ENCODE peak calls at places on chromosomes 1 and 21, in five cellular contexts. O is hepatocyte, G is epithelial cell of esophagus, T is endothelial cell, W is B cell. V is an unnamed sample.

GRCh38 chr1:48937732-48938131 is 161.0 kb upstream of the BEND5 start:
- DNase-seq in O (no peak), G (no peak), T (no peak), W (no peak), V (no peak)

GRCh38 chr1:207302618-207303408 is 18.7 kb upstream of the CD55 start:
- DNase-seq in O (no peak), G (peak), T (no peak), W (no peak), V (no peak)

GRCh38 chr1:181129771-181130606 is 41.5 kb downstream of the IER5 start:
- DNase-seq in O (no peak), G (no peak), T (no peak), W (no peak), V (no peak)

GRCh38 chr1:241485145-241485544 is 34.4 kb downstream of the FH start:
- DNase-seq in O (no peak), G (no peak), T (no peak), W (no peak), V (no peak)

GRCh38 chr1:21509351-21510112 is at the start of gene ALPL:
- DNase-seq in O (no peak), G (no peak), T (no peak), W (no peak), V (no peak)

GRCh38 chr21:29521872-29522271 is 223.2 kb downstream of the BACH1 start:
- DNase-seq in O (no peak), G (no peak), T (no peak), W (no peak), V (no peak)

GRCh38 chr1:198318092-198318491 is 161.3 kb downstream of the NEK7 start:
- DNase-seq in O (no peak), G (no peak), T (no peak), W (no peak), V (no peak)

GRCh38 chr1:154344977-154345837 is 19.9 kb downstream of the ATP8B2 start:
- DNase-seq in O (peak), G (peak), T (peak), W (no peak), V (peak)

GRCh38 chr1:222996307-222996983 is 146.6 kb downstream of the TLR5 start:
- DNase-seq in O (no peak), G (no peak), T (no peak), W (no peak), V (no peak)

GRCh38 chr1:209805341-209805781 is 581 bp downstream of the IRF6 start:
- DNase-seq in O (peak), G (no peak), T (peak), W (no peak), V (no peak)

GRCh38 chr1:77975907-77976306 is 3.0 kb downstream of the FUBP1 start:
- DNase-seq in O (no peak), G (no peak), T (no peak), W (no peak), V (no peak)

GRCh38 chr21:42988234-42988965 is 14.0 kb downstream of the PKNOX1 start:
- DNase-seq in O (no peak), G (no peak), T (no peak), W (no peak), V (no peak)

GRCh38 chr1:218209351-218209861 is 75.7 kb upstream of the RRP15 start:
- DNase-seq in O (no peak), G (peak), T (no peak), W (no peak), V (no peak)

GRCh38 chr1:59747469-59748014 is 67.2 kb upstream of the HOOK1 start:
- DNase-seq in O (no peak), G (no peak), T (no peak), W (no peak), V (no peak)

GRCh38 chr1:154664331-154664730 is 56.3 kb upstream of the ADAR start:
- DNase-seq in O (no peak), G (no peak), T (no peak), W (no peak), V (no peak)

GRCh38 chr1:64471724-64472276 is 1.9 kb downstream of the CACHD1 start:
- DNase-seq in O (peak), G (peak), T (no peak), W (no peak), V (no peak)

GRCh38 chr1:224719716-224720115 is 103.6 kb downstream of the CNIH3 start:
- DNase-seq in O (no peak), G (no peak), T (no peak), W (no peak), V (no peak)

GRCh38 chr1:145987926-145988325 is 8.5 kb downstream of the TXNIP start:
- DNase-seq in O (no peak), G (no peak), T (no peak), W (no peak), V (no peak)

GRCh38 chr1:160814316-160814715 is 18.3 kb downstream of the LY9 start:
- DNase-seq in O (no peak), G (no peak), T (no peak), W (no peak), V (no peak)

GRCh38 chr21:26686278-26686677 is 113.2 kb upstream of the CYYR1 start:
- DNase-seq in O (no peak), G (peak), T (no peak), W (no peak), V (no peak)

GRCh38 chr1:226973898-226974543 is 33.9 kb downstream of the COQ8A start:
- DNase-seq in O (peak), G (peak), T (no peak), W (no peak), V (no peak)

GRCh38 chr1:186887198-186887597 is 58.4 kb downstream of the PLA2G4A start:
- DNase-seq in O (no peak), G (peak), T (no peak), W (no peak), V (no peak)

GRCh38 chr1:1433804-1434130 is 1.7 kb upstream of the VWA1 start:
- DNase-seq in O (peak), G (peak), T (no peak), W (no peak), V (peak)

GRCh38 chr1:201482755-201483154 is 13.8 kb upstream of the PHLDA3 start:
- DNase-seq in O (no peak), G (no peak), T (no peak), W (no peak), V (no peak)

GRCh38 chr1:46506470-46507219 is 17.0 kb downstream of the DMBX1 start:
- DNase-seq in O (no peak), G (peak), T (no peak), W (no peak), V (no peak)

GRCh38 chr21:45405271-45405818 is 380 bp downstream of the COL18A1 start:
- DNase-seq in O (peak), G (no peak), T (peak), W (no peak), V (no peak)

GRCh38 chr1:62333431-62333830 is 14.2 kb upstream of the KANK4 start:
- DNase-seq in O (no peak), G (peak), T (no peak), W (no peak), V (no peak)

GRCh38 chr1:244053831-244054230 is 2.7 kb downstream of the ZBTB18 start:
- DNase-seq in O (no peak), G (no peak), T (no peak), W (no peak), V (no peak)

GRCh38 chr1:216855810-216856209 is 132.6 kb upstream of the ESRRG start:
- DNase-seq in O (no peak), G (no peak), T (no peak), W (no peak), V (no peak)

GRCh38 chr1:228334226-228334935 is 72.3 kb downstream of the TRIM11 start:
- DNase-seq in O (no peak), G (no peak), T (no peak), W (peak), V (peak)

GRCh38 chr21:45128613-45129226 is 54.3 kb downstream of the ADARB1 start:
- DNase-seq in O (peak), G (peak), T (peak), W (peak), V (peak)

GRCh38 chr1:14303011-14303410 is 295.5 kb upstream of the KAZN start:
- DNase-seq in O (no peak), G (no peak), T (no peak), W (no peak), V (no peak)

GRCh38 chr1:158177705-158178450 is 2.8 kb upstream of the CD1D start:
- DNase-seq in O (peak), G (peak), T (peak), W (peak), V (peak)

GRCh38 chr1:66330711-66331110 is 203.2 kb upstream of the SGIP1 start:
- DNase-seq in O (no peak), G (no peak), T (no peak), W (peak), V (no peak)

GRCh38 chr1:66334311-66334710 is 199.6 kb upstream of the SGIP1 start:
- DNase-seq in O (no peak), G (no peak), T (no peak), W (no peak), V (no peak)

GRCh38 chr1:66331641-66332523 is 202.1 kb upstream of the SGIP1 start:
- DNase-seq in O (peak), G (peak), T (peak), W (peak), V (peak)

GRCh38 chr1:66333463-66334232 is 200.3 kb upstream of the SGIP1 start:
- DNase-seq in O (no peak), G (no peak), T (no peak), W (peak), V (no peak)

DNA sequence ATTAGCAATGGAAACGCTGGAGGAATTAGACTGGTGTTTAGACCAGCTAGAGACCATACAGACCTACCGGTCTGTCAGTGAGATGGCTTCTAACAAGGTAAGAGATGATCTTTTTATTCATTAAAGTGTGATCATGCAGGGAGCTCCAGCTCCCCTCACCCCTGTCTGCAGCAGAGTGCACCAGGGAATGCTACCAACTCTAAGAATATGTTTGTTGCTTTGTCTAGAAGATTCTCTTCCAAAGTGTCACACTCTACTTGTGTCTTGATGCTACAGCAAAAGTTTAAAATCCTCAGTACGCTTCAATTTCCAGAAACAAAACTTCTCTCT is 201.5 kb upstream of the SGIP1 start:
- DNase-seq in O (no peak), G (no peak), T (no peak), W (no peak), V (no peak)
- TF ChIP-seq CTCF in O (no peak), G (no peak), T (no peak), W (no peak), V (no peak)

GRCh38 chr1:94440088-94440487 is 21.9 kb downstream of the ABCD3 start:
- DNase-seq in O (no peak), G (no peak), T (no peak), W (no peak), V (no peak)
- TF ChIP-seq CTCF in O (peak), G (no peak), T (peak), W (no peak), V (peak)

GRCh38 chr1:95551201-95551600 is 317.2 kb downstream of the RWDD3 start:
- DNase-seq in O (no peak), G (no peak), T (no peak), W (no peak), V (no peak)
- TF ChIP-seq CTCF in O (no peak), G (no peak), T (no peak), W (no peak), V (no peak)

GRCh38 chr1:212315907-212316306 is 30.7 kb downstream of the PPP2R5A start:
- DNase-seq in O (no peak), G (peak), T (peak), W (no peak), V (no peak)
- TF ChIP-seq CTCF in O (peak), G (peak), T (no peak), W (no peak), V (no peak)

DNA sequence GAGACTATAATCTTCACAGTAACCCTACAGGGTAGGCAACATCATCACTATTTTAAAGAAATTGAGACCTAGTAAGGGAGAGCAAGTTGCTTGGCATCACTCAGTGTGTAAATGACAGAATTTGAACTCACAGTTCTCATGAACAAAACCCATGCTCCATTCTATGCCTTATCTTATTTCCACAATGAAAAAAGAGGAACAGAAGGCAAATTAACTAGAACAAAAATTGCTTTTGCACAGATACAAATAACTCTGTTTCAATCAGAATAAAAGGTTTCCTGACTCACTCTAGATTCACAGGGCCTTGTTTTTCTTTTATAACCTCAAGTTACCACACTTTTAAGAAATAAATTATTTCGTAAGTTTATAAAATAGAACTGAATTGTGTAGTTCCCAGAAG is 90.1 kb downstream of the UCHL5 start:
- DNase-seq in O (no peak), G (no peak), T (no peak), W (no peak), V (no peak)
- TF ChIP-seq CTCF in O (no peak), G (no peak), T (no peak), W (no peak), V (no peak)

GRCh38 chr1:28895896-28896608 is 18.3 kb upstream of the EPB41 start:
- DNase-seq in O (no peak), G (no peak), T (no peak), W (no peak), V (no peak)

GRCh38 chr1:28891256-28891655 is 23.1 kb upstream of the EPB41 start:
- DNase-seq in O (no peak), G (no peak), T (no peak), W (no peak), V (no peak)

GRCh38 chr1:28890836-28891235 is 23.5 kb upstream of the EPB41 start:
- DNase-seq in O (no peak), G (no peak), T (no peak), W (no peak), V (no peak)

GRCh38 chr1:28894785-28895184 is 19.6 kb upstream of the EPB41 start:
- DNase-seq in O (no peak), G (no peak), T (no peak), W (no peak), V (no peak)

DNA sequence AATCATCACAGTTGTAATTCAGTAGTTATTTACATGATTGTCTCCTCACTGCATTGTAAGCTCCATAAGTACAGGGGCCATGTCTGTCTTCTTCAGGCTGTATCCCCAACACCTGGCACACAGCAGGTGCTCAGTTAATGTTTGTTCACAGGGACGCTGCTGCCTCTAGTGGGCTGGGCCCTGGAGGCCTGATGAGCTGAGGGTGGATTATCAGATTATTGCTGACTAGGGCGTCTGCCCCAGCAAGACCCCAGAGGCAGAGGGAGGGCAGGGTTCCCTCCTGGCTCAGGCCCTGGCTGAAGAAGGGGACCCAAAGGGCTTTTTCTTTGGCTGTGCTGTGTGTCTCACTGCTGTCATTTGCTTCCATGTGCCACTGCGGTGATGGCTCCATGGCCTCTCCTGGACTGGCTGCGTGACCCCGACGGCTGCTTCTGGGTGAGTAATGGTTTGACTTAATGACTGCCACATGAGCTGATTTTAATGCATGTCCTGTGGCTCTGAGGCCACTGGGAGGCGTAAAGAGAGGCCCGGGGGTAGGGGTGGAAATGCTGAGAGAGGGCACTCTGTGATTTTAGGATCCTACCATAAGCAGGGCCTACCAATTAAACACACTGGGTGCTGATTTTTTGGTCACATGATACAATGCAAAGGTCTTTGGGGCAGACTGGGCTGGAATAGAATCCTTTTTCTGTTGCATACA is 20.8 kb upstream of the EPB41 start:
- DNase-seq in O (no peak), G (peak), T (no peak), W (no peak), V (peak)
- TF ChIP-seq CTCF in O (peak), G (peak), T (no peak), W (peak), V (peak)

DNA sequence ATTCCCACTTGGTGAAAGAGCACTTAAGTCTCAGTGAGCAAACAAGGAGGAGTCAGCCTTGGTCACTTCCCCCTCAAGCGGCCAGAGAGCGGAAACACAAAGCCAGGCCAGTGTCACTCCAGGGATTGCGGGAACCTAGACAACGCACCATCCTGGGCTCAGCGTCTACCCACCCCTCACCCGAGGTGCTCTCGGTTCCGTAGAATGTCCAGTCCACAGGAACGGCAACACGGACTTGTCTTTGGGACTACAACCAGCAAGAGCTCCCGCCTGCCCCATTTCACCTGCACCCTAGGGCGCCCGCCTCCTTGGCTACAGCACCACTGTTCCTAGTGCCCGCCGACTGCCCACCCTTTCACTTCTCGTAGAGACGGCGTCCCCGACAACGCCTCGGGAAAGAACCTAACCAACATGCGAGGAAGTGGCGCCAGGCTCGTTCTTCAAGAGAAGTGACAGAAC is 511 bp downstream of the GDAP2 start:
- DNase-seq in O (peak), G (peak), T (peak), W (no peak), V (peak)
- TF ChIP-seq CTCF in O (peak), G (no peak), T (no peak), W (no peak), V (no peak)

V was measured in glutamatergic neuron.